ENCODE peak calls at places on chromosomes 4 and X, in eight cellular contexts. R is uterus, A is NB4, X is esophagus squamous epithelium, Y is lower leg skin, B is H54, D is Peyer's patch, O is sigmoid colon. I is an unnamed sample.

GRCh38 chr4:1713003-1713397 is 881 bp upstream of the SLBP start:
- DNase-seq in B (no peak), Y (no peak), D (no peak), X (no peak), R (no peak), A (no peak), O (no peak), I (no peak)

GRCh38 chrX:10577863-10578262 is 42.5 kb downstream of the MID1 start:
- DNase-seq in X (no peak), D (no peak), O (no peak), B (no peak), R (no peak), Y (no peak), A (no peak), I (no peak)

GRCh38 chr4:124777007-124777406 is 64.5 kb upstream of the ANKRD50 start:
- DNase-seq in A (no peak), B (no peak), D (no peak), O (no peak), X (no peak), Y (no peak), R (no peak), I (no peak)

GRCh38 chrX:130793966-130794365 is 109.0 kb downstream of the ENOX2 start:
- DNase-seq in Y (no peak), R (no peak), D (no peak), A (no peak), B (no peak), X (no peak), O (no peak), I (no peak)

GRCh38 chr4:92334716-92335350 is 31.1 kb downstream of the GRID2 start:
- DNase-seq in R (no peak), A (no peak), X (no peak), D (no peak), O (no peak), B (no peak), Y (no peak), I (no peak)

GRCh38 chrX:71650333-71650969 is 16.9 kb upstream of the LOC101059915 start:
- DNase-seq in O (no peak), B (no peak), D (no peak), R (no peak), X (no peak), Y (no peak), A (peak), I (no peak)

GRCh38 chr4:157674699-157675098 is 454.2 kb downstream of the GRIA2 start:
- DNase-seq in R (no peak), A (no peak), B (no peak), Y (no peak), X (no peak), D (no peak), O (no peak), I (peak)

GRCh38 chr4:117874241-117874640 is 160.0 kb upstream of the NDST3 start:
- DNase-seq in O (no peak), B (no peak), Y (no peak), A (no peak), R (no peak), D (no peak), X (no peak), I (no peak)

GRCh38 chr4:7394681-7395451 is 39.9 kb downstream of the PSAPL1 start:
- DNase-seq in R (no peak), X (no peak), Y (no peak), O (no peak), A (no peak), D (peak), B (no peak), I (peak)

DNA sequence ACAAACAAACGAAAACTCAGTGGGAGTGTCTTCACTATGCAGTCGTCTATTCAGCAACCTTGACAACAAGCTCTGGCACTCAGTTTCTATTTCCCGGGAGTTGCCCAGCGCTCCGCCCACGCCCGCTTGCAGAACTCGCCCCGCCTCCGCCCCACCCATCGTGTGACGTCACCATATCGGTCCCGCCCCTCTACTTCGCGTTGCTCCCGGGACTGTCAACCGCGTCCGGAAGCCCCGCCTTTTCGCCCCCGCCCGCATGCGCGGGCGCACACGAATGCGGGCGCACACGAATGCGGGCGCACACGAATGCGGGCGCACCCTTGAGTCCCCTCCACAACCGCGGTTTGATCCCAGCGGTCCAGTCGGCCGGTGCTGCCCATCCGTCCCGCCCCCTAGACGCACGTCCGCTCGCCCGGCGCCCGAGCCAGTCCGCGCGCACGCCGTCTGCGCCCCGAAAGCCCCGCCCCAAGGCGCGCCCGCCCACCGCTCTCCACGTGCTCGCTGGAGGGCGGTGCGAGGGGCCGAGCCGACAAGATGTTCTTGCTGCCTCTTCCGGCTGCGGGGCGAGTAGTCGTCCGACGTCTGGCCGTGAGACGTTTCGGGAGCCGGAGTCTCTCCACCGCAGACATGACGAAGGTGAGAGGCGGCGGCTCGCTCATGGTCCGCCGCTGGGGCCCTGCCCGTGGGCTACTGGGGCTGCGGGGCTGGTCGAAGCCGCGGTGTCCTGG is at the start of gene LAP3:
- DNase-seq in Y (peak), A (peak), D (peak), O (peak), R (peak), X (peak), B (peak), I (peak)
- TF ChIP-seq POLR2A in Y (no peak), A (peak), D (peak), O (peak), R (peak), X (peak), B (peak), I (peak)

GRCh38 chrX:49003696-49004095 is 1.6 kb upstream of the GRIPAP1 start:
- DNase-seq in B (no peak), Y (no peak), A (no peak), O (no peak), D (no peak), X (no peak), R (no peak), I (no peak)

GRCh38 chrX:48999030-48999429 is 3.0 kb downstream of the GRIPAP1 start:
- DNase-seq in R (no peak), B (no peak), Y (no peak), X (no peak), A (no peak), D (no peak), O (no peak), I (no peak)

GRCh38 chrX:49000640-49001039 is 1.4 kb downstream of the GRIPAP1 start:
- DNase-seq in O (no peak), A (no peak), R (no peak), D (no peak), X (no peak), Y (no peak), B (no peak), I (no peak)

GRCh38 chrX:49001521-49002090 is 458 bp downstream of the GRIPAP1 start:
- DNase-seq in R (peak), A (peak), D (no peak), B (peak), Y (no peak), X (no peak), O (no peak), I (no peak)

GRCh38 chrX:49002091-49002935 is at the start of gene GRIPAP1:
- DNase-seq in O (peak), A (peak), B (peak), D (peak), X (peak), R (peak), Y (peak), I (peak)
- TF ChIP-seq POLR2A in O (peak), A (peak), B (peak), D (peak), X (peak), R (peak), Y (no peak), I (no peak)

DNA sequence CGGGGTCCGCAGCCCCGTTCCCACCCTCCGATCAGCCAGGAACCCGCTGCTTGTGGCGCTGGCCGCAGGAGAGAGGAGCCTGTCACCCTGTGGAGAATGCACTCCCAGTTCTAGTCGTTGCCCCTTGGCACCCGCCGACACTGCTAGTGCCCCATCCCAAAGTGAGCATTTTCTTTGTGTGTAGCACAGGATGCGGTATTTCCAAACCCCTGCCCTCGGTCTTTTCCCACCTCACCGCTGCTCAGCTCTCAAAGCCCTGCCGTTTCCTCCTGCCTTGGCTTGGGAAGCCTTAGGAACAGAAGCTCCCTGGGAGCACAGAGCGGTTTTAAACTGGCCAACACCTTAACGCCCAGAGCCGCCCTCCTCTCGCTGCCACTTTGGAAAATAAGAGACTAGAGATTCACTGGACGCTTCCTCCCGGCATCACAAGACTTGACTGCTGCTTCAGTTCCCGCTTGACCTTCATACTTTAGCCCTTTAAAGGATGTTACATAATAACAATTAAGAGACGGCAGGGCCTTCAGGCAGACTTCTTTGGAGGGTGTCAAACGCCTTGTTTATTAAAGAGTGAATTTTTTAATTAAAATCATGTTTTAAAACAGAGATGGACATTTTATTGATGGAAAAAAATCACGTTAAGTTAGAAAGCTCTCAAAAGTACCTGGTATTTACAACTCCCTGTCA is 843 bp downstream of the CYP4V2 start:
- DNase-seq in A (peak), X (no peak), O (peak), B (peak), Y (peak), R (peak), D (peak), I (peak)
- TF ChIP-seq POLR2A in A (no peak), X (no peak), O (peak), B (no peak), Y (no peak), R (no peak), D (peak), I (no peak)

GRCh38 chrX:47936940-47937317 is 66.9 kb downstream of the ZNF182 start:
- DNase-seq in X (no peak), D (no peak), O (no peak), A (no peak), B (no peak), R (no peak), Y (no peak), I (no peak)
- TF ChIP-seq POLR2A in X (no peak), D (no peak), O (no peak), A (no peak), B (no peak), R (no peak), Y (no peak), I (no peak)

GRCh38 chrX:20265221-20265725 is 1.4 kb downstream of the RPS6KA3 start:
- DNase-seq in A (peak), Y (peak), R (peak), B (no peak), D (peak), X (no peak), O (peak), I (peak)
- TF ChIP-seq POLR2A in A (no peak), Y (no peak), R (peak), B (no peak), D (peak), X (peak), O (peak), I (no peak)

GRCh38 chrX:2320089-2320488 is 180.7 kb downstream of the DHRSX start:
- DNase-seq in Y (no peak), B (no peak), A (no peak), R (no peak), D (no peak), O (no peak), X (no peak), I (no peak)

GRCh38 chrX:2317527-2318055 is 183.2 kb downstream of the DHRSX start:
- DNase-seq in A (no peak), R (no peak), Y (no peak), D (no peak), B (no peak), X (no peak), O (no peak), I (no peak)

GRCh38 chrX:2321411-2321810 is 179.4 kb downstream of the DHRSX start:
- DNase-seq in B (no peak), Y (no peak), O (no peak), A (no peak), X (no peak), D (no peak), R (no peak), I (no peak)

GRCh38 chrX:2318371-2318770 is 182.4 kb downstream of the DHRSX start:
- DNase-seq in R (no peak), A (no peak), Y (no peak), X (no peak), B (no peak), O (no peak), D (no peak), I (no peak)

DNA sequence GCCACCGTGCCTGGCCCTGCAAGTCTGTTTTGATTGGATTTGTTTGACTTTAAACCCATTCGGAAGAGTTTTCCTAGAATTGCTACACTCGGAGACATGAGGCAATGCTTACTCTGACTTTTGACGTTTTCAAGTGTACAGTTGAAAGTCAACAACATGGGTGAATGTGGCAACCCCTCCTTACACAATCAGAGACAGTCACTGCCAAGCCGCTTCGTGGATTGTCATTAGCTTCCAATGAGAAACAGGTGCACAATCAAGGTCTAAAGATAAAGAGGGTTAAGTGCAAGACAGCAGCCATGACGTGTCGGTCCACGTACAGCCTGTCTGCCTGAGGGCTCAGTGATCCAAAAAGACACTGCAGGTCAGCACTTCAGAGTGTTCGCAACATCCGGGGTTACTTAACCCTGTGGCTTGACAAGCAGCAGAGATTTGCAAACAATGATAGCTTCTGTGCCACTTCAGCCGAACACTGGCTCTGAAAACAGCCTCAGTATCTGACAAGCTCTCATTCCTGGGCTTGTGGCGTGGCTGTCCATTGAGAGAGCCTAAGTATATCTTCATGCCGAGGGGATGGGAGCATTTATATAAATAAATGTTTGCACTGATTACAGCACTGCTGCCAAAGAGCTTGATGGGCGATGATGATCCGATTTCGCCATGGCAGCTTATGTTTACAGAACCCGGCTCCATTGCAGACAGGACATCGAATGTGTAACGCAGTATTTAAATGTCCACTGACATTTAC is 180.0 kb downstream of the DHRSX start:
- DNase-seq in Y (peak), A (peak), O (no peak), D (no peak), X (no peak), B (no peak), R (no peak), I (no peak)
- TF ChIP-seq POLR2A in Y (no peak), A (no peak), O (no peak), D (no peak), X (no peak), B (no peak), R (no peak), I (no peak)

GRCh38 chr4:189941005-189941450 is 356 bp downstream of the FRG1 start:
- DNase-seq in Y (no peak), O (no peak), X (no peak), D (no peak), R (no peak), B (no peak), A (no peak), I (no peak)
- TF ChIP-seq POLR2A in Y (no peak), O (no peak), X (no peak), D (no peak), R (no peak), B (no peak), A (no peak), I (no peak)

DNA sequence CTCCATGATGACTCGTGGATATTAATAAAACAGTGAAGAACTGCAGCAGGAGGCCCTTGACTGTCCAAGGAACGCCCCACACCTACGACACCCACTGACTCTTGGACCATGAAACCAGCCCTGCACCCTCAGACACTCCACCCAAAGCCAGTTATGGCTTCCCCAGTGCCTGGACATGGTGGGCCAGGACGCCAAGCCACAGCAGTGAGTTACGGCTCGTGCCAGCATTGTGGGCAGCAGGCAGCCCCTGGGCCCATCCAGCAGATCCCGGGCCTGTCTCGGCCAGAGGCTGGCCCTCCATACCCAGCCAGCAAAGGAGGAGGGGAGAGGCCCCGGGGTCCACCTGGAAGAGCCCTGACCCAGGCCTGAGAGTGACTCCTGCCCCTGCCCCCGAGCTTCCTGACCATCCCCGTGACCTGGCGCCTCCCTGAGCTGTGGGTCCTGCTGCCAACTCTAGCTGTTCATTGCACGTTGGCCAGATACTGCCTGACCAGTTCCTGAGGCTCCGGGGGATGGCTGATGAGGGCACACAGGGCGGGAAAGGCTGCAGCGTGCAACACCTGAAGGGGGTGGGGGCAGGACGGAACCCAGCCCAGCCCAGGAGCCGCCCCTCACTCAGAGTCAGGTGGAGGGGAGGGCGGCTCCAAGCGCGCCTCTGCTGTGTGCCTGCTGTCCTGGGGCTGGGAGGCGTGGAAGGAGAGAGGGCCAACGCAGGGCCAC is 816 bp downstream of the SLC49A3 start:
- DNase-seq in D (peak), R (no peak), A (no peak), B (no peak), X (no peak), O (no peak), Y (no peak), I (no peak)
- TF ChIP-seq POLR2A in D (no peak), R (no peak), A (no peak), B (peak), X (no peak), O (no peak), Y (no peak), I (no peak)

GRCh38 chr4:2811830-2812599 is 19.1 kb downstream of the SH3BP2 start:
- DNase-seq in D (no peak), R (peak), A (peak), Y (peak), O (peak), X (peak), B (peak), I (no peak)
- TF ChIP-seq POLR2A in D (no peak), R (no peak), A (peak), Y (no peak), O (no peak), X (no peak), B (peak), I (no peak)

I was measured in breast epithelium.